ENCODE peak calls at places on chromosomes 13 and 19, in ten cellular contexts. P, X, M, N, K, T, E, G, R and B are unnamed samples.

GRCh38 chr13:37598572-37598971 is at the start of gene POSTN:
- DNase-seq in G (no peak), E (no peak), M (peak), P (no peak), T (no peak), X (no peak), K (peak), R (peak), N (peak), B (no peak)

GRCh38 chr19:54158812-54159351 is 639 bp downstream of the LENG1 start:
- DNase-seq in N (peak), R (peak), M (no peak), K (no peak), T (no peak), X (no peak), P (no peak), G (no peak), E (no peak), B (no peak)

GRCh38 chr19:14439014-14439413 is 5.9 kb downstream of the PKN1 start:
- DNase-seq in G (no peak), E (no peak), T (no peak), R (no peak), X (no peak), K (no peak), N (no peak), M (no peak), P (no peak), B (no peak)

GRCh38 chr13:32116210-32116609 is 84.6 kb downstream of the FRY start:
- DNase-seq in M (no peak), P (no peak), X (no peak), G (peak), K (no peak), T (no peak), N (no peak), R (no peak), E (no peak), B (no peak)

GRCh38 chr19:17719730-17720486 is 628 bp downstream of the MAP1S start:
- DNase-seq in P (peak), X (no peak), M (no peak), G (no peak), N (no peak), E (peak), K (no peak), R (no peak), T (peak), B (no peak)

GRCh38 chr13:51111174-51111573 is at the start of gene C13orf42:
- DNase-seq in K (no peak), M (no peak), X (no peak), G (no peak), E (no peak), R (no peak), N (no peak), P (no peak), T (no peak), B (no peak)

GRCh38 chr19:42505066-42505465 is 23.2 kb downstream of the CEACAM1 start:
- DNase-seq in R (no peak), K (no peak), T (no peak), X (no peak), N (no peak), P (no peak), M (no peak), E (no peak), G (no peak), B (no peak)

GRCh38 chr19:4967738-4968461 is 1.0 kb upstream of the KDM4B start:
- DNase-seq in G (peak), N (no peak), E (no peak), M (no peak), R (no peak), K (no peak), X (no peak), T (no peak), P (no peak), B (no peak)

GRCh38 chr19:46925548-46925950 is 64.8 kb downstream of the ARHGAP35 start:
- DNase-seq in G (no peak), P (peak), M (peak), R (no peak), N (no peak), E (peak), T (no peak), X (no peak), K (no peak), B (no peak)

GRCh38 chr19:50705422-50706019 is 14.1 kb downstream of the SHANK1 start:
- DNase-seq in P (no peak), R (peak), M (no peak), K (no peak), T (no peak), N (peak), G (peak), E (peak), X (peak), B (no peak)

GRCh38 chr19:50702870-50703829 is 16.5 kb downstream of the SHANK1 start:
- DNase-seq in M (no peak), E (no peak), X (no peak), P (no peak), K (no peak), T (no peak), R (no peak), N (peak), G (no peak), B (no peak)

GRCh38 chr19:50702158-50702869 is 17.3 kb downstream of the SHANK1 start:
- DNase-seq in G (no peak), E (no peak), M (no peak), N (no peak), K (no peak), T (no peak), P (no peak), R (no peak), X (no peak), B (no peak)

GRCh38 chr19:50706387-50706786 is 13.2 kb downstream of the SHANK1 start:
- DNase-seq in E (no peak), M (no peak), G (no peak), N (no peak), X (no peak), P (no peak), K (no peak), T (no peak), R (no peak), B (no peak)

GRCh38 chr19:50703915-50704548 is 15.6 kb downstream of the SHANK1 start:
- DNase-seq in E (no peak), M (no peak), T (no peak), K (no peak), X (no peak), R (no peak), N (no peak), G (no peak), P (no peak), B (no peak)
- TF ChIP-seq CTCF in E (no peak), M (no peak), T (no peak), K (no peak), X (no peak), R (peak), N (peak), G (peak), P (no peak), B (no peak)

DNA sequence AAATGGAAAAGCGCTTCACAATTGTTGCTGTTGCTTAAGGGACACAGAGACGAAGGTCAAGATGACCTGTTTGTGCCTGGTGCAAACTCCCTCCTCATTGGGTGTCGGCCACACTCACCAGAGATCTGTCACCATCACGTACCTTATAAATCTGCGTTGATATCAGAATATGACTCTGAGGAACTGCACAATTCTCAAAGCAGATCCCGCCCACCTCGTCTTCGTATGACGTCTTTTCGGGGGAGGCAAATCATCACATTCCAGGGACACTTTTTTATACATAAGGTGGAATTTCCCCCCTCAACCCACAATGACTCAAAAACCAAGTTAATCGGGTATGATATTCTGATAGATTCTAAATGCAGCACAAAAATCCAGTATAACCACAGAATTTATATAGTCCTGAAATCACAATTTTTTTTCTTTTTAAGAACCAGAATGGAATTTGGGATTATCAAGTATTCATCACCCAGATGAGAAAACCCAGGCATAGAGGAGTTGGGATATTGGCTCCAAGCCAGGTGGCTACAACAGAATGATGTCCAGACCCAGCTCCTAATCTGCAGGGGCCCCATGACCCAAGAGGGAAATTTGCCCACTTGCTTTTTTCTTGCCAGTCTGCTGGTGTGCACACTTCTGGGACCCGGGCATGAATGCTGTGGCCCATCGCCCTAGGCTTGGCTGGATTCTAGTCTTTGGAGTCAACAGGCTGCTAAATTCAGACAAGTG is 50.6 kb upstream of the MTIF3 start:
- DNase-seq in T (no peak), E (no peak), R (no peak), K (no peak), X (no peak), N (no peak), M (no peak), P (no peak), G (peak), B (no peak)
- TF ChIP-seq CTCF in T (no peak), E (no peak), R (no peak), K (no peak), X (no peak), N (no peak), M (no peak), P (no peak), G (no peak), B (no peak)

GRCh38 chr19:40807147-40808020 is 8.4 kb downstream of the EGLN2 start:
- DNase-seq in T (no peak), X (no peak), M (no peak), G (no peak), E (peak), P (peak), R (no peak), K (peak), N (no peak), B (no peak)
- TF ChIP-seq CTCF in T (peak), X (peak), M (no peak), G (peak), E (no peak), P (no peak), R (peak), K (no peak), N (peak), B (peak)

DNA sequence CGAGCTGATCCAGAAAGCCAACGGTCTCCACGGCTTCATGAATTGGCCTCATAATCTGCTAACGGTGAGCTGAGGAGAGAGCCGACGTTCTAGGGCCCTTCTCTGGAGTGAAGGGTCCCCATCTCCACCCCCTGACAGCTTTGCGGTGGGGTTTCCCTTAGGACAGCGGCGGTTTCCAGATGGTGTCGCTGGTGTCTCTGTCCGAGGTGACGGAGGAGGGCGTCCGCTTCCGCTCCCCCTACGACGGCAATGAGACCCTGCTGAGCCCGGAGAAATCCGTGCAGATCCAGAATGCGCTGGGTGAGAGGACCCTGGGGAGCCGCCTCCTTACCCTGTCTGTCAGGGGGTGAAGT is 692 bp downstream of the QTRT1 start:
- DNase-seq in T (no peak), G (no peak), M (no peak), E (no peak), R (no peak), N (no peak), P (peak), K (no peak), X (no peak), B (no peak)
- TF ChIP-seq CTCF in T (no peak), G (no peak), M (no peak), E (no peak), R (no peak), N (no peak), P (no peak), K (no peak), X (no peak), B (no peak)

GRCh38 chr13:34064456-34065205 is 246.7 kb downstream of the RFC3 start:
- DNase-seq in N (no peak), X (no peak), G (no peak), E (no peak), M (peak), T (no peak), P (no peak), K (no peak), R (no peak), B (no peak)
- TF ChIP-seq CTCF in N (no peak), X (no peak), G (no peak), E (no peak), M (no peak), T (no peak), P (no peak), K (no peak), R (no peak), B (no peak)

DNA sequence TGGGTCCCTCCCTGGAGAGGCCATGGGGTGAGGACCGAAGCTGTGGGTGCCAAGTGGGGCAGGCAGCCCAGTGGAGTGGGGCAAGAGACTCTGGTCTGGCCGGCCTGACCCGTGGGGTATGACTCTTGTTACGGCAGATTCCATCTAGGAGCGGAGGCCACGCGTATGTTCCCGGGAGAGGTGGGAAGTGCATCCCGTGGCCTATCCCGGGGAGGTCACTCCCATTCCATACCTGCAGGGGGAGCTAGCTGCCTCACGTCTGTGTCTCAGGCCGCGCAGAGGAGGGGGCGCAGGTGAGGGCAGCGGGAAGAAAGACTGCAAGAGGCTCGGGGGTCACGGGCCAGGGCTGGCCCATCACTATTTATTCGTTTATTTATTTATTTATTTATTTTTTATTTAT is 4.9 kb downstream of the CSNK1G2 start:
- DNase-seq in R (no peak), P (peak), G (peak), T (peak), N (no peak), K (peak), X (no peak), M (no peak), E (peak), B (no peak)
- TF ChIP-seq CTCF in R (peak), P (peak), G (peak), T (peak), N (peak), K (peak), X (peak), M (peak), E (peak), B (peak)

GRCh38 chr19:5997371-5997770 is 19.4 kb upstream of the RANBP3 start:
- DNase-seq in P (no peak), R (no peak), G (no peak), T (no peak), E (no peak), N (no peak), K (no peak), M (no peak), X (no peak), B (no peak)
- TF ChIP-seq CTCF in P (no peak), R (peak), G (no peak), T (no peak), E (no peak), N (no peak), K (no peak), M (peak), X (peak), B (no peak)

GRCh38 chr13:78604782-78605611 is 1.6 kb upstream of the POU4F1 start:
- DNase-seq in G (no peak), M (no peak), N (peak), E (no peak), R (no peak), K (no peak), P (no peak), T (no peak), X (no peak), B (no peak)
- TF ChIP-seq CTCF in G (no peak), M (no peak), N (no peak), E (no peak), R (peak), K (no peak), P (no peak), T (no peak), X (no peak), B (no peak)

GRCh38 chr19:55315956-55316525 is 9.1 kb downstream of the TMEM150B start:
- DNase-seq in M (no peak), X (no peak), E (peak), G (no peak), P (no peak), N (no peak), K (no peak), R (no peak), T (no peak), B (no peak)
- TF ChIP-seq CTCF in M (no peak), X (no peak), E (no peak), G (no peak), P (no peak), N (no peak), K (no peak), R (no peak), T (no peak), B (no peak)

GRCh38 chr19:43723588-43723987 is 7.7 kb downstream of the IRGC start:
- DNase-seq in P (peak), T (no peak), G (peak), R (no peak), X (no peak), E (no peak), K (no peak), N (no peak), M (no peak), B (no peak)
- TF ChIP-seq CTCF in P (peak), T (no peak), G (peak), R (peak), X (peak), E (no peak), K (no peak), N (peak), M (no peak), B (no peak)